ENCODE peak calls at places on chromosomes 3 and 15, in four cellular contexts. G is nucleus accumbens, U is tibial nerve, F is RPMI8226. I is an unnamed sample.

GRCh38 chr15:80550219-80550909 is 144.7 kb upstream of the ABHD17C start:
- DNase-seq in U (no peak), G (no peak), F (no peak), I (no peak)

GRCh38 chr15:89845305-89845893 is 30.7 kb upstream of the ANPEP start:
- DNase-seq in G (no peak), U (no peak), F (no peak), I (no peak)

GRCh38 chr3:11154036-11154952 is at the start of gene HRH1:
- DNase-seq in G (peak), U (no peak), F (peak), I (no peak)

GRCh38 chr3:146161725-146162047 is 702 bp upstream of the PLOD2 start:
- DNase-seq in U (no peak), G (no peak), F (no peak), I (no peak)

GRCh38 chr3:50275996-50276761 is 2.7 kb upstream of the LSMEM2 start:
- DNase-seq in U (no peak), G (no peak), F (no peak), I (no peak)

GRCh38 chr3:185716436-185717090 is 108.3 kb downstream of the IGF2BP2 start:
- DNase-seq in F (no peak), G (no peak), U (no peak), I (no peak)

GRCh38 chr15:36334059-36334458 is 245.4 kb upstream of the CDIN1 start:
- DNase-seq in U (no peak), G (no peak), F (no peak), I (no peak)

GRCh38 chr15:40763801-40764765 is at the start of gene GCHFR:
- DNase-seq in U (peak), F (peak), G (peak), I (no peak)

GRCh38 chr15:65306551-65306950 is 2.1 kb downstream of the RNU5B-1 start:
- DNase-seq in F (no peak), G (no peak), U (no peak), I (no peak)

GRCh38 chr3:18725668-18726407 is 300.7 kb upstream of the SATB1 start:
- DNase-seq in G (no peak), U (no peak), F (no peak), I (no peak)

GRCh38 chr3:177300842-177301241 is 103.6 kb upstream of the TBL1XR1 start:
- DNase-seq in G (no peak), F (no peak), U (no peak), I (no peak)

GRCh38 chr3:66863205-66864135 is 134.6 kb upstream of the KBTBD8 start:
- DNase-seq in U (no peak), F (no peak), G (no peak), I (no peak)

GRCh38 chr3:57600195-57600594 is 3.1 kb upstream of the ARF4 start:
- DNase-seq in F (no peak), G (no peak), U (no peak), I (no peak)

GRCh38 chr3:141360888-141361598 is 7.3 kb upstream of the ZBTB38 start:
- DNase-seq in G (no peak), U (no peak), F (peak), I (peak)

GRCh38 chr3:138862531-138862923 is 27.8 kb upstream of the PIK3CB start:
- DNase-seq in G (peak), U (no peak), F (peak), I (peak)

GRCh38 chr15:99164119-99164518 is 59.2 kb downstream of the SYNM start:
- DNase-seq in F (no peak), G (no peak), U (no peak), I (no peak)

GRCh38 chr3:161475905-161476304 is 20.7 kb upstream of the OTOL1 start:
- DNase-seq in F (no peak), U (no peak), G (no peak), I (peak)

GRCh38 chr15:70100495-70101331 is 3.0 kb upstream of the TLE3 start:
- DNase-seq in G (no peak), F (peak), U (no peak), I (no peak)

GRCh38 chr3:150391200-150391599 is 16.9 kb upstream of the TSC22D2 start:
- DNase-seq in F (no peak), G (no peak), U (no peak), I (no peak)

GRCh38 chr3:188527389-188527788 is 373.4 kb downstream of the LPP start:
- DNase-seq in F (no peak), G (no peak), U (no peak), I (no peak)

I was measured in globus pallidus.